ENCODE peak calls at places on chromosomes 13 and 19, in nine cellular contexts. W is K562, D is GM12878, I is HepG2, J is stomach, H is A549, E is ovary, Z is suprapubic skin, F is esophagus muscularis mucosa. Y is an unnamed sample.

GRCh38 chr19:21505459-21506393 is at the start of gene ZNF429:
- DNase-seq in W (peak; percentile 96), D (peak; percentile 60), J (peak; percentile 92), H (no peak), E (peak; percentile 89), I (peak; percentile 87), Z (peak; percentile 96), F (peak; percentile 98), Y (peak; percentile 97)

GRCh38 chr13:50376895-50377575 is 361.8 kb downstream of the KCNRG start:
- DNase-seq in E (no peak), W (peak; percentile 12), F (peak; percentile 91), H (no peak), Z (no peak), I (peak; percentile 15), J (no peak), D (no peak), Y (no peak)

GRCh38 chr19:11457115-11457514 is 21.7 kb downstream of the PRKCSH start:
- DNase-seq in W (no peak), Z (no peak), F (no peak), H (no peak), I (no peak), J (no peak), E (no peak), D (no peak), Y (no peak)

GRCh38 chr19:2998642-2999041 is 21.3 kb downstream of the TLE6 start:
- DNase-seq in J (no peak), F (no peak), H (no peak), I (no peak), D (no peak), Z (no peak), W (no peak), E (no peak), Y (no peak)

GRCh38 chr19:2230029-2230531 is 6.0 kb downstream of the PLEKHJ1 start:
- DNase-seq in W (no peak), E (no peak), J (no peak), I (no peak), Z (no peak), F (no peak), H (no peak), D (no peak), Y (no peak)

GRCh38 chr13:105940882-105941281 is 594.6 kb downstream of the EFNB2 start:
- DNase-seq in E (no peak), H (no peak), D (no peak), I (no peak), W (no peak), J (no peak), Z (no peak), F (no peak), Y (no peak)

GRCh38 chr13:98910501-98910951 is 67.3 kb downstream of the DOCK9 start:
- DNase-seq in H (peak; percentile 6), E (no peak), F (no peak), D (no peak), J (no peak), I (peak; percentile 7), W (peak; percentile 15), Z (no peak), Y (no peak)

GRCh38 chr13:74550039-74550438 is 415.8 kb upstream of the KLF12 start:
- DNase-seq in E (no peak), J (no peak), H (no peak), F (no peak), I (no peak), D (no peak), W (no peak), Z (no peak), Y (no peak)

GRCh38 chr13:96533408-96533807 is 443.5 kb downstream of the HS6ST3 start:
- DNase-seq in Z (no peak), I (no peak), W (no peak), E (no peak), F (no peak), J (no peak), D (no peak), H (no peak), Y (no peak)

GRCh38 chr19:50173144-50173543 is 10.1 kb upstream of the IZUMO2 start:
- DNase-seq in E (no peak), F (no peak), Z (no peak), J (peak; percentile 39), I (no peak), H (no peak), D (peak; percentile 36), W (peak; percentile 14), Y (no peak)

GRCh38 chr13:28568286-28568685 is 73.4 kb upstream of the FLT1 start:
- DNase-seq in J (peak; percentile 54), D (no peak), I (no peak), F (no peak), Z (no peak), E (no peak), H (no peak), W (peak; percentile 78), Y (peak; percentile 34)

GRCh38 chr19:413756-414420 is 4.9 kb upstream of the C2CD4C start:
- DNase-seq in D (no peak), F (no peak), W (no peak), E (no peak), H (no peak), J (no peak), I (no peak), Z (no peak), Y (no peak)

GRCh38 chr13:110322828-110323171 is 15.7 kb downstream of the COL4A2 start:
- DNase-seq in Z (peak; percentile 59), W (no peak), J (no peak), I (no peak), H (no peak), D (no peak), F (no peak), E (no peak), Y (no peak)

GRCh38 chr13:110860986-110861385 is 53.9 kb downstream of the ANKRD10 start:
- DNase-seq in E (no peak), H (no peak), D (no peak), I (no peak), J (no peak), F (no peak), W (no peak), Z (no peak), Y (no peak)

GRCh38 chr13:57491318-57491717 is 140.2 kb upstream of the PCDH17 start:
- DNase-seq in H (no peak), D (no peak), W (no peak), Z (no peak), J (no peak), I (no peak), E (no peak), F (no peak), Y (no peak)

DNA sequence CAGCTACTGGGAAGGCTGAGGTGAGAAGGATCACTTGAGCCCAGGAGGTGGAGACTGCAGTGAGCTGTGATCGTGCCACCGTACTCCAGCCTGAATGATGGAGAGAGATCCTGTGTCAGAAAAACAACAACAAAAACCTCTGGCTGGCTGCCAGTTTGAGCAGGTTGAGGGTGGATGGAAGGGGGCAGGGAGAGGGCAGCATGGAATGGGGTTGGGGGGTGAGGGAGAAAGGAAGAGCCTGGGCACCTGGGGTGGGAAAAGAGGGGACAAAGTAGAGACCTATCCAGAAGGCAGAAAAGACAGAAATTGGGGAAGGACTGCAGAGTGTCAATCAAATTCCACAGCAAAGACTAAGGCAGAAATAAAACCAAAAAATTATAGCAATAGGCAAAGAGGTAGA is 4.7 kb downstream of the SLC1A5 start:
- DNase-seq in Z (no peak), I (no peak), D (no peak), W (no peak), F (no peak), H (no peak), E (no peak), J (no peak), Y (no peak)
- H3K27ac ChIP-seq in Z (no peak overlapping the region), I (peak overlapping the region; percentile 82), D (peak overlapping the region; percentile 94), W (peak overlapping the region; percentile 95), F (no peak overlapping the region), H (peak overlapping the region; percentile 96), E (no peak overlapping the region), J (peak overlapping the region; percentile 90), Y (no peak overlapping the region)

DNA sequence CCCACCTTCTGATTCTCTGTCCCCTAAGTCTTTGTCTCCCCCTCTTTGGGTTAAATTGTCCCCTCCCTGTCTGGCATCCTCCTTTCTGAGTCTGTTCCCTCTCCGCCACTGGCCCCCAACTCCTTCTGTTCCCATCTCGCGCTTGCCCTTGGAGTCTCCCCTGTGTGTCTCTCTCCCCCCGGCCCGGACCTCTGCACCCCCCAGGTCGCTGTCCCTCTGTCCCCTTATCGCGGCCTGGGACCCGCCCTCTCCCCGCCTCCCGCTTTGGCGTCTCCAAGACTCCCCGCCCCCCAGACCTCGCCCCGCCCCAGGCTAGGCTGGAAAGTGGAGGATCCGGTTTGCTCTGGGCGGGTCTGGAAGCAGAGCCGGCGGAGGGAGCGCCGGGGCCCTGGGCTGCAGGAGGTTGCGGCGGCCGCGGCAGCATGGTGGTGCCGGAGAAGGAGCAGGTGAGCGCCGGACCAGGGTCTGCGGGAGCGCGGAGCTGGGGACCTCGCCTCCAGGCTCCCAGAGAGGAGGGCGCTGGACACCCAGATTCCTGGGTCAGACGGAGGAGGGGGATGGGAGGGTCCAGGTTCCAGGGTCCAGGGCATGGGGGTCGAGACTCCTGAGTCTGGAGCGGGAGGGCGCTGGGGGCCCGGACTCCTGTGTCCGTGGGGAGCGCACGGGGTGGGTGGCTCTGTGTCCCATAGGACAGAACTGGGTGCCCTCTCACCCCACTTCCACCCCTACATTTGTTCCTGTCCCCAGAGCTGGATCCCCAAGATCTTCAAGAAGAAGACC is at the start of gene TRPM4:
- DNase-seq in H (peak; percentile 91), I (peak; percentile 61), J (peak; percentile 96), E (peak; percentile 78), F (no peak), Z (peak; percentile 95), D (no peak), W (peak; percentile 96), Y (peak; percentile 79)
- TF ChIP-seq EP300 in H (no peak), I (no peak), J (no peak), E (no peak), F (no peak), Z (no peak), D (no peak), W (no peak), Y (no peak)

GRCh38 chr19:27776020-27776419 is 1436.9 kb downstream of the UQCRFS1 start:
- DNase-seq in E (no peak), F (no peak), I (no peak), Z (no peak), J (no peak), D (no peak), W (peak; percentile 16), H (peak; percentile 50), Y (no peak)
- TF ChIP-seq CTCF in E (no peak), F (no peak), I (no peak), Z (no peak), J (no peak), D (peak; percentile 13), W (peak; percentile 34), H (no peak), Y (no peak)

GRCh38 chr19:13817615-13818371 is 22.6 kb downstream of the ZSWIM4 start:
- DNase-seq in E (no peak), H (no peak), J (peak; percentile 87), Z (peak; percentile 80), D (no peak), F (no peak), I (no peak), W (peak; percentile 90), Y (no peak)

GRCh38 chr19:13819242-13819641 is 24.0 kb downstream of the ZSWIM4 start:
- DNase-seq in W (no peak), E (no peak), H (no peak), J (no peak), D (no peak), F (no peak), I (no peak), Z (no peak), Y (no peak)

GRCh38 chr19:13814550-13814949 is 19.3 kb downstream of the ZSWIM4 start:
- DNase-seq in E (peak; percentile 19), D (no peak), Z (no peak), H (no peak), I (no peak), W (no peak), F (no peak), J (no peak), Y (no peak)

GRCh38 chr19:13813147-13813546 is 17.9 kb downstream of the ZSWIM4 start:
- DNase-seq in H (no peak), Z (no peak), D (no peak), J (no peak), W (no peak), F (no peak), I (no peak), E (no peak), Y (no peak)

GRCh38 chr19:13817018-13817614 is 21.9 kb downstream of the ZSWIM4 start:
- DNase-seq in F (no peak), W (peak; percentile 93), I (no peak), E (no peak), H (no peak), Z (no peak), J (peak; percentile 74), D (no peak), Y (no peak)
- H3K27ac ChIP-seq in F (no peak overlapping the region), W (peak overlapping the region; percentile 68), I (no peak overlapping the region), E (no peak overlapping the region), H (no peak overlapping the region), Z (no peak overlapping the region), J (peak overlapping the region; percentile 78), D (no peak overlapping the region), Y (no peak overlapping the region)